ENCODE peak calls at places on chromosomes 11 and 22, in four cellular contexts. E is suprapubic skin, M is tibial nerve, U is K562. V is an unnamed sample. For H3K36me3, the result is how much of the 10 kb centered on the place peaks cover.

GRCh38 chr11:103744496-103745153 is 291.8 kb upstream of the DDI1 start:
- DNase-seq in U (no peak), E (no peak), M (no peak), V (no peak)

GRCh38 chr22:27218012-27218483 is 560.7 kb downstream of the MIAT start:
- DNase-seq in U (no peak), M (no peak), E (no peak), V (no peak)

GRCh38 chr11:90630176-90630575 is 407.3 kb upstream of the CHORDC1 start:
- DNase-seq in U (no peak), E (no peak), M (no peak), V (no peak)

GRCh38 chr22:23276656-23277582 is 96.6 kb downstream of the BCR start:
- DNase-seq in E (no peak), M (no peak), U (peak), V (no peak)

GRCh38 chr11:68340003-68340767 is 27.8 kb downstream of the LRP5 start:
- DNase-seq in E (no peak), U (no peak), M (no peak), V (no peak)

GRCh38 chr11:102730036-102730815 is 5.5 kb upstream of the MMP8 start:
- DNase-seq in U (no peak), M (no peak), E (no peak), V (no peak)

GRCh38 chr11:69808708-69809107 is 10.5 kb downstream of the FGF3 start:
- DNase-seq in M (no peak), U (no peak), E (no peak), V (no peak)

GRCh38 chr11:2521081-2521480 is 76.3 kb downstream of the KCNQ1 start:
- DNase-seq in E (peak), M (peak), U (no peak), V (peak)

GRCh38 chr11:117953029-117953671 is 23.9 kb upstream of the TMPRSS13 start:
- DNase-seq in M (no peak), E (no peak), U (no peak), V (no peak)

GRCh38 chr11:132888226-132888625 is 644.1 kb downstream of the OPCML start:
- DNase-seq in E (no peak), U (no peak), M (no peak), V (no peak)

GRCh38 chr11:69892986-69893555 is 73.9 kb upstream of the FGF3 start:
- DNase-seq in U (no peak), E (no peak), M (no peak), V (no peak)

DNA sequence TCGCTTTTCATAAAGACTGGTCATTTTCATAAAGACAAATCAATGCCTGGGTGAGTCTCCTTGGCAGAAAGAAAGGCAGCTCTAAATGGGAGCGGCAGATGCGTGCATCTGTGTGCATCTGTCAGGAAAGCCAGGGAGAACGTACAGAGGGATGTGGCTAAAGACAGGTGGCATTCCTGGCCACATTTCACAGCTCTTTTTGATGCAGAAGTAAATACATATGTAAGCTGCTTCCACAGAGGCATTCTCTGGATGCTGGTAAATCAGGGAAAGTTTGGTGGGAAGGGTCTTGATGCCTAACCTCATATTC is 78.3 kb downstream of the TSPAN18 start:
- DNase-seq in U (no peak), E (no peak), M (no peak), V (no peak)
- H3K27ac ChIP-seq in U (no peak), E (no peak), M (peak), V (no peak)

GRCh38 chr22:43337385-43337784 is 5.8 kb downstream of the SCUBE1 start:
- DNase-seq in E (no peak), U (no peak), M (no peak), V (no peak)
- TF ChIP-seq EP300 in E (no peak), U (no peak), M (no peak), V (no peak)

DNA sequence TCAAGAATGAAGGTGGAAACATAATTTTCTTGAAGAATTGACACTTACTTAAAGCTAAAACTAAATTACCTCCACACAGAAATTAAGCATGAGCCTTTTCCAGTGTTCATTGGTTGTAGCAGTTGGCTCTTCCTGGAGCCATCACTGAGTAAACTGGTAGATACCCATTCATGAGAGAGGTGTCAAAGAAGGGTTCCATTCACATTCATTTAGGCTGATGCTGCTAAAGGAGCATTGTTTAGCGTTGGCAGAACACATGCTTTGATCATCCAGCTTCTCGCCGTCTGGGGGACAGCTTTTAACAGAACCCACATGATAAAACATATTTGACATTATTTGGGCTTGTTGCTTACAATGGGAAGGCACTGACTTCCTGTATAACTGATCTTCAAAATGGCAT is 71.6 kb downstream of the TNRC6B start:
- DNase-seq in U (no peak), E (no peak), M (no peak), V (no peak)
- H3K36me3 ChIP-seq in U (under half), E (under half), M (under half), V (under half)

GRCh38 chr22:21856868-21857267 is 10.6 kb downstream of the MAPK1 start:
- DNase-seq in M (no peak), E (no peak), U (no peak), V (no peak)
- H3K27ac ChIP-seq in M (no peak), E (no peak), U (no peak), V (no peak)

V was measured in ovary.